ENCODE peak calls at places on chromosomes 3 and 15, in four cellular contexts. One of them, this sample, is unnamed.

GRCh38 chr3:161413127-161413854 is 42.0 kb upstream of the SPTSSB start:
- DNase-seq in transverse colon: no peak
- DNase-seq in kidney: no peak
- DNase-seq in pancreas: peak; percentile 63
- DNase-seq in this sample: no peak

GRCh38 chr3:58529516-58530353 is 7.3 kb downstream of the ACOX2 start:
- DNase-seq in transverse colon: no peak
- DNase-seq in kidney: peak; percentile 66
- DNase-seq in pancreas: no peak
- DNase-seq in this sample: peak; percentile 15

GRCh38 chr3:63977893-63978292 is 45.4 kb downstream of the PSMD6 start:
- DNase-seq in transverse colon: no peak
- DNase-seq in kidney: no peak
- DNase-seq in pancreas: no peak
- DNase-seq in this sample: no peak

GRCh38 chr15:68578175-68578959 is 426 bp upstream of the CORO2B start:
- DNase-seq in transverse colon: peak; percentile 55
- DNase-seq in kidney: peak; percentile 89
- DNase-seq in pancreas: peak; percentile 43
- DNase-seq in this sample: peak; percentile 50

GRCh38 chr3:119294889-119295769 is 946 bp downstream of the ARHGAP31 start:
- DNase-seq in transverse colon: peak; percentile 48
- DNase-seq in kidney: peak; percentile 84
- DNase-seq in pancreas: peak; percentile 26
- DNase-seq in this sample: no peak

GRCh38 chr15:68930268-68931022 is at the start of gene SPESP1:
- DNase-seq in transverse colon: peak; percentile 56
- DNase-seq in kidney: peak; percentile 90
- DNase-seq in pancreas: peak; percentile 62
- DNase-seq in this sample: no peak

GRCh38 chr3:53071882-53072431 is 26.1 kb upstream of the SFMBT1 start:
- DNase-seq in transverse colon: no peak
- DNase-seq in kidney: no peak
- DNase-seq in pancreas: no peak
- DNase-seq in this sample: no peak

GRCh38 chr3:12194209-12194608 is 35.5 kb upstream of the TIMP4 start:
- DNase-seq in transverse colon: no peak
- DNase-seq in kidney: no peak
- DNase-seq in pancreas: no peak
- DNase-seq in this sample: no peak

GRCh38 chr3:185651971-185652370 is 65.9 kb downstream of the SENP2 start:
- DNase-seq in transverse colon: no peak
- DNase-seq in kidney: no peak
- DNase-seq in pancreas: no peak
- DNase-seq in this sample: no peak

GRCh38 chr15:89665449-89666146 is 10.3 kb upstream of the KIF7 start:
- DNase-seq in transverse colon: peak; percentile 63
- DNase-seq in kidney: peak; percentile 86
- DNase-seq in pancreas: peak; percentile 48
- DNase-seq in this sample: peak; percentile 52

GRCh38 chr15:95329362-95329761 is 1001.1 kb upstream of the NR2F2 start:
- DNase-seq in transverse colon: no peak
- DNase-seq in kidney: peak; percentile 63
- DNase-seq in pancreas: no peak
- DNase-seq in this sample: no peak

GRCh38 chr3:172709776-172710708 is 825 bp downstream of the NCEH1 start:
- DNase-seq in transverse colon: peak; percentile 41
- DNase-seq in kidney: peak; percentile 70
- DNase-seq in pancreas: peak; percentile 29
- DNase-seq in this sample: peak; percentile 44

GRCh38 chr3:175748087-175748732 is 889.1 kb downstream of the NAALADL2 start:
- DNase-seq in transverse colon: no peak
- DNase-seq in kidney: no peak
- DNase-seq in pancreas: no peak
- DNase-seq in this sample: no peak

GRCh38 chr15:40049076-40049475 is 10.1 kb upstream of the SRP14 start:
- DNase-seq in transverse colon: no peak
- DNase-seq in kidney: no peak
- DNase-seq in pancreas: no peak
- DNase-seq in this sample: no peak

GRCh38 chr3:151909720-151910405 is 36.4 kb downstream of the SUCNR1 start:
- DNase-seq in transverse colon: no peak
- DNase-seq in kidney: no peak
- DNase-seq in pancreas: no peak
- DNase-seq in this sample: no peak

GRCh38 chr15:67064607-67065530 is 533 bp upstream of the SMAD3 start:
- DNase-seq in transverse colon: peak; percentile 68
- DNase-seq in kidney: no peak
- DNase-seq in pancreas: no peak
- DNase-seq in this sample: peak; percentile 67

GRCh38 chr15:31302778-31303433 is 23.7 kb upstream of the KLF13 start:
- DNase-seq in transverse colon: no peak
- DNase-seq in kidney: no peak
- DNase-seq in pancreas: no peak
- DNase-seq in this sample: no peak

GRCh38 chr15:38050529-38050928 is 116.1 kb downstream of the TMCO5A start:
- DNase-seq in transverse colon: no peak
- DNase-seq in kidney: no peak
- DNase-seq in pancreas: no peak
- DNase-seq in this sample: no peak

DNA sequence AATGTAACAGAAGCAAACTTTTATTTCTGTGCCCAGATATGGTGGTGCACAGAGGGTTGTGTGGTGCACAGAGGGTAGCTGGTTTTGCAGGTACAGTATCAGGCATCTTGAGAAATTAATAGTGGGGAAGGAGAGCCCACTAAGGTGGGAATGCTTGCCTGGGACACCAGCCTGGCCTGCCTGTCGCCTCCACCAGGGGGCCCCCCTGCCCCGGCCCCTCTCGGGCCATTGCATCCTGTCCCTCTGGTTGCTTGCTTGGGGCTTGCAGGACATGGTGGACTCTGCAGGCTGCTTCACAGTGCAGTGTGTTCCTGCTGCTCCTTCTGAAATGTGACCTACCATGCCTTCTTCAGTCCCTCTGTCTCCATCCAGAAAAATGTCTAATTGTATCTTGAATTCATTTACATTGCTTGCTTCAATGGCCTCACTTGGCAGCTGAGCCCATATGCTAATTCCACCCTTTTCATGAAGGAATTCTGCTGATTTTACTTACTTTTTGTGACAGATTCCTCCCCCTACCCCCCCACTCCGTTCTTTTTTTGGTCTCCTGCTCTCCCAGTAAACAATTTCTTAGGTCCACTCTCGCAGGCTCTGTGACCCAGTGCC is 73.6 kb downstream of the EEFSEC start:
- DNase-seq in transverse colon: no peak
- DNase-seq in kidney: peak; percentile 72
- DNase-seq in pancreas: peak; percentile 55
- DNase-seq in this sample: peak; percentile 83
- TF ChIP-seq CTCF in transverse colon: peak; percentile 64
- TF ChIP-seq CTCF in kidney: peak; percentile 48
- TF ChIP-seq CTCF in pancreas: peak; percentile 54
- TF ChIP-seq CTCF in this sample: peak; percentile 93

GRCh38 chr3:171563298-171563697 is 103.1 kb upstream of the TNIK start:
- DNase-seq in transverse colon: no peak
- DNase-seq in kidney: no peak
- DNase-seq in pancreas: no peak
- DNase-seq in this sample: peak; percentile 30
- TF ChIP-seq CTCF in transverse colon: no peak
- TF ChIP-seq CTCF in kidney: no peak
- TF ChIP-seq CTCF in pancreas: no peak
- TF ChIP-seq CTCF in this sample: no peak

DNA sequence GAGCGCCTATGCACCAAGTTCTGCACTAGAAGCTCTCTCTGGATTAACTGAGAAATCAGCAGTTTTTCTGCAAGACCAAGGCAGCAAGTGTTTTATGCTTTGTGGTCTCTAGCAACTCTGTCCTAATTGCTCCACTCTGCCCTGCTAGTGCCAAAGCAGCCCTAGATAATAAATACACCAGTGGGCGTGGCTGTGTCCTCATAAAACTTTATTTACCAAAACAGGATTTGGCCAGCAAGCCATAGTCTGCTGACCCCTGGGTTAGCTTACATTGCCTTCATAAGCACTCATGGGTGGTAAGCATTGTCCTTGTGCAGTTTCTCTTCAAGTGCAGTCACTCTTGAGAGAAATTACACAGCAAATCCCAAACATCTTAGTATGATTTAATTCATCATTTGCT is 30.7 kb upstream of the SLC24A5 start:
- DNase-seq in transverse colon: peak; percentile 15
- DNase-seq in kidney: no peak
- DNase-seq in pancreas: no peak
- DNase-seq in this sample: no peak
- TF ChIP-seq CTCF in transverse colon: no peak
- TF ChIP-seq CTCF in kidney: no peak
- TF ChIP-seq CTCF in pancreas: no peak
- TF ChIP-seq CTCF in this sample: no peak

DNA sequence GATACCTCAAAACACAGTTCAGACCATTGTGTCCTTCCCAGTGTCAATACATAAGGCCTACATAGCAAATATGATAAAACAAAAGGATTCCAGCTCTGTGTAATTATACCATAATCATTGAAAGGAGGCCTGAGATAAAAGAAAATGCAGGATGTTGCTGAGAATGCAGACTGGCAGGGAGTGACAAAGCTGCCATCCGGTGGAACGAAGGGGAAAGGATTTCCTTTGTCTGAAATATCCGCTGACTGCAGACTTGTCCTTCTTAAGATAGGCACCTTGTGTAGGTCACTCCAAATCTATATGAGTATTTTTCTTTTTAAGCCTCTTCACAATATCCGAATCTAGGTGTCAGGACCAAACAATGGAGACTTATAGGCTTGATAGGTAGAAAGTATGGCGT is 108.0 kb downstream of the KCNH8 start:
- DNase-seq in transverse colon: no peak
- DNase-seq in kidney: no peak
- DNase-seq in pancreas: no peak
- DNase-seq in this sample: no peak
- TF ChIP-seq CTCF in transverse colon: no peak
- TF ChIP-seq CTCF in kidney: no peak
- TF ChIP-seq CTCF in pancreas: no peak
- TF ChIP-seq CTCF in this sample: no peak

DNA sequence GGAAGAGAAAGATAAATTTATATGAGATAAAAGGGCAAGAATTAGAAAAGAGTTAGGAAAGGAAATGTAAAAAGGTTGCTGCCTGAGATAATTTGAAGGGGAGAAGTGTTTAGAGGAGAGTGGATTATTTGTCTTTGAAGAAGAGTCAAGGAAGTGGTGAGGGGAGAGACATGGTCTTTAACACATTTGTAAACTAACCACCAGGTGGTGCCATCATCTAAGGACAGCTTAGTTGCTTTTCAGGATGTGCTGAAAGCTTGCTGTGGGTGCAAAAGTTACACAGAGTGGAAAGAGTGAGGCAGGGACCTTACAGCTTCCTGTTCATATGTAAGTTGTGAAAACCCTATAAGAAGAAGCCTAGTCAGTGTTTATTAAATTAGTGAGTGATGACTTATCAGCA is 114.1 kb upstream of the DNAJC19 start:
- DNase-seq in transverse colon: no peak
- DNase-seq in kidney: no peak
- DNase-seq in pancreas: no peak
- DNase-seq in this sample: peak; percentile 46
- TF ChIP-seq CTCF in transverse colon: no peak
- TF ChIP-seq CTCF in kidney: no peak
- TF ChIP-seq CTCF in pancreas: no peak
- TF ChIP-seq CTCF in this sample: peak; percentile 67

This sample was measured in Calu3.